ENCODE peak calls at places on chromosomes 12 and 14, in eight cellular contexts. J, W, T, Y, O, R, M and D are unnamed samples.

GRCh38 chr12:26318661-26319068 is 123.3 kb downstream of the SSPN start:
- DNase-seq in J (peak; percentile 83), W (no peak), T (peak; percentile 65), Y (peak; percentile 73), O (peak; percentile 14), R (no peak), M (no peak), D (no peak)

GRCh38 chr12:126936181-126936851 is 1330.7 kb upstream of the TMEM132C start:
- DNase-seq in J (no peak), W (no peak), T (no peak), Y (peak; percentile 45), O (no peak), R (peak; percentile 19), M (peak; percentile 75), D (peak; percentile 30)

GRCh38 chr12:54003625-54004024 is 3.7 kb downstream of the HOXC9 start:
- DNase-seq in J (no peak), W (no peak), T (no peak), Y (no peak), O (no peak), R (no peak), M (no peak), D (no peak)

GRCh38 chr14:104864267-104865068 is 600 bp upstream of the CEP170B start:
- DNase-seq in J (peak; percentile 67), W (no peak), T (peak; percentile 92), Y (no peak), O (peak; percentile 95), R (peak; percentile 33), M (peak; percentile 82), D (peak; percentile 73)

GRCh38 chr12:53777936-53778644 is 26.3 kb upstream of the CISTR start:
- DNase-seq in J (no peak), W (no peak), T (no peak), Y (no peak), O (peak; percentile 29), R (no peak), M (no peak), D (no peak)

GRCh38 chr14:73753887-73754880 is 40.0 kb upstream of the PNMA1 start:
- DNase-seq in J (no peak), W (peak; percentile 43), T (no peak), Y (no peak), O (peak; percentile 69), R (no peak), M (no peak), D (no peak)

GRCh38 chr14:22002860-22003284 is 329.3 kb upstream of the OR4E1 start:
- DNase-seq in J (no peak), W (peak; percentile 72), T (no peak), Y (peak; percentile 62), O (peak; percentile 36), R (peak; percentile 16), M (no peak), D (no peak)

GRCh38 chr14:88793259-88793625 is 489 bp upstream of the EML5 start:
- DNase-seq in J (peak; percentile 52), W (no peak), T (no peak), Y (no peak), O (no peak), R (no peak), M (no peak), D (no peak)

GRCh38 chr12:43309845-43310405 is 242.1 kb downstream of the ADAMTS20 start:
- DNase-seq in J (no peak), W (no peak), T (no peak), Y (no peak), O (no peak), R (no peak), M (no peak), D (no peak)

GRCh38 chr14:25041898-25042297 is 8.0 kb downstream of the STXBP6 start:
- DNase-seq in J (no peak), W (no peak), T (no peak), Y (no peak), O (no peak), R (no peak), M (no peak), D (no peak)

GRCh38 chr12:5184159-5184558 is 140.5 kb downstream of the KCNA5 start:
- DNase-seq in J (no peak), W (no peak), T (no peak), Y (no peak), O (no peak), R (no peak), M (no peak), D (no peak)

GRCh38 chr12:89927226-89927698 is 218.6 kb upstream of the ATP2B1 start:
- DNase-seq in J (no peak), W (no peak), T (no peak), Y (no peak), O (no peak), R (no peak), M (no peak), D (no peak)

GRCh38 chr14:33962016-33962415 is 11.1 kb upstream of the EGLN3 start:
- DNase-seq in J (no peak), W (no peak), T (no peak), Y (no peak), O (no peak), R (no peak), M (no peak), D (no peak)

GRCh38 chr12:105032703-105033357 is 46.7 kb downstream of the NOPCHAP1 start:
- DNase-seq in J (no peak), W (no peak), T (no peak), Y (no peak), O (no peak), R (no peak), M (no peak), D (no peak)

GRCh38 chr14:96240641-96241040 is 15.4 kb upstream of the BDKRB1 start:
- DNase-seq in J (no peak), W (no peak), T (no peak), Y (no peak), O (no peak), R (no peak), M (no peak), D (no peak)

GRCh38 chr14:96238676-96239075 is 17.3 kb upstream of the BDKRB1 start:
- DNase-seq in J (no peak), W (no peak), T (no peak), Y (no peak), O (no peak), R (no peak), M (no peak), D (no peak)

GRCh38 chr14:96239759-96240158 is 16.3 kb upstream of the BDKRB1 start:
- DNase-seq in J (no peak), W (no peak), T (peak; percentile 92), Y (no peak), O (peak; percentile 78), R (no peak), M (no peak), D (no peak)

GRCh38 chr14:96243785-96244184 is 12.2 kb upstream of the BDKRB1 start:
- DNase-seq in J (no peak), W (no peak), T (no peak), Y (no peak), O (no peak), R (no peak), M (no peak), D (no peak)

DNA sequence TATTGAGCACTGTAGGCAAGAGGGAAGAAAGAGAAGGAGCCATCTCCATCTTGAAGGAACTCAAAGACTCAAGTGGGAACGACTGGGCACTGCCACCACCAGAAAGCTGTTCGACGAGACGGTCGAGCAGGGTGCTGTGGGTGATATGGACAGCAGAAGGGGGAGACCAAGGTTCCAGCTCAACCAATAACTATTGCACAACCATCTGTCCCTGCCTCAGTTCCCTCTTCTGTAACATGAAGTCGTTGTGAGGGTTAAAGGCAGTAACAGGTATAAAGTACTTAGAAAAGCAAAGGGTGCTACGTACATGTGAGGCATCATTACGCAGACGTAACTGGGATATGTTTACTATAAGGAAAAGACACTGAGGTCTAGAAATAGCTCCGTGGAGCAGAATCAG is 13.9 kb upstream of the BDKRB1 start:
- DNase-seq in J (no peak), W (no peak), T (no peak), Y (no peak), O (no peak), R (no peak), M (no peak), D (no peak)
- H3K36me3 ChIP-seq in J (no peaks in the 10 kb centered on the region), W (no peaks in the 10 kb centered on the region), T (peaks cover 2% of the 10 kb centered on the region), Y (no peaks in the 10 kb centered on the region), O (no peaks in the 10 kb centered on the region), R (no peaks in the 10 kb centered on the region), M (no peaks in the 10 kb centered on the region), D (no peaks in the 10 kb centered on the region)

GRCh38 chr12:91397866-91398532 is 215.4 kb upstream of the DCN start:
- DNase-seq in J (no peak), W (no peak), T (no peak), Y (no peak), O (no peak), R (no peak), M (no peak), D (no peak)

GRCh38 chr12:91404362-91404899 is 221.8 kb upstream of the DCN start:
- DNase-seq in J (no peak), W (no peak), T (no peak), Y (no peak), O (no peak), R (no peak), M (no peak), D (no peak)

GRCh38 chr12:91401190-91401589 is 218.6 kb upstream of the DCN start:
- DNase-seq in J (no peak), W (no peak), T (no peak), Y (no peak), O (no peak), R (no peak), M (no peak), D (no peak)

GRCh38 chr12:91396296-91396695 is 213.7 kb upstream of the DCN start:
- DNase-seq in J (no peak), W (no peak), T (no peak), Y (no peak), O (no peak), R (no peak), M (no peak), D (no peak)

GRCh38 chr12:91400249-91400648 is 217.6 kb upstream of the DCN start:
- DNase-seq in J (no peak), W (no peak), T (no peak), Y (no peak), O (no peak), R (no peak), M (no peak), D (no peak)
- H3K36me3 ChIP-seq in J (no peaks in the 10 kb centered on the region), W (no peaks in the 10 kb centered on the region), T (no peaks in the 10 kb centered on the region), Y (no peaks in the 10 kb centered on the region), O (no peaks in the 10 kb centered on the region), R (no peaks in the 10 kb centered on the region), M (no peaks in the 10 kb centered on the region), D (no peaks in the 10 kb centered on the region)

DNA sequence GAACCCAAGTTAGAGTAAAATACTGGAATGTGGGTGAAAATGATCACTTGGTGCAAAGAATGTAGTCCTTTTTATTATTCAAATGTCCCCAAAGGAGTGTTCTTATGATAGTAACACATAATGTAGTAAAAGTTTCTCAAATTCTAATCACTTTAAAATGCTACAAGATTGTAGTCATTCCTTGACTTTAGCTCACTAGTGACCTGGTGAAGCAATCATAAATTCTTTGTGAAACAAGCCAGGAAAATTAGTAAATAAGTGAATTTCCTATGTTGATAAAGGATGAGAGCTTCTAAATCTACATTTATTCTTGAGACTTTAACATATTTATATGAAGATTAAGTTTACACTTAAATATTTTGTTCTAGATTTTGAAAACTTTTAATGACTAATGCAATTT is 30.7 kb upstream of the SLC17A8 start:
- DNase-seq in J (no peak), W (no peak), T (no peak), Y (no peak), O (no peak), R (no peak), M (no peak), D (no peak)
- H3K36me3 ChIP-seq in J (no peaks in the 10 kb centered on the region), W (peaks cover 12% of the 10 kb centered on the region), T (peaks cover 2% of the 10 kb centered on the region), Y (peaks cover 81% of the 10 kb centered on the region), O (no peaks in the 10 kb centered on the region), R (peaks cover 6% of the 10 kb centered on the region), M (peaks cover 4% of the 10 kb centered on the region), D (peaks cover 14% of the 10 kb centered on the region)

GRCh38 chr12:119089668-119090013 is 89.1 kb upstream of the HSPB8 start:
- DNase-seq in J (no peak), W (no peak), T (no peak), Y (no peak), O (no peak), R (no peak), M (no peak), D (no peak)
- H3K36me3 ChIP-seq in J (no peaks in the 10 kb centered on the region), W (no peaks in the 10 kb centered on the region), T (no peaks in the 10 kb centered on the region), Y (no peaks in the 10 kb centered on the region), O (no peaks in the 10 kb centered on the region), R (no peaks in the 10 kb centered on the region), M (no peaks in the 10 kb centered on the region), D (no peaks in the 10 kb centered on the region)